ENCODE peak calls at places on chromosomes 2 and 18, in eight cellular contexts. M is epithelial cell of esophagus, F is HL-60, G is HepG2, E is GM06990, W is tibial nerve, C is fibroblast of the aortic adventitia, N is fibroblast of villous mesenchyme. X is an unnamed sample.

GRCh38 chr2:86414996-86415395 is 26.2 kb upstream of the KDM3A start:
- DNase-seq in M (peak; percentile 94), W (no peak), E (no peak), N (no peak), C (no peak), G (no peak), F (no peak), X (no peak)

GRCh38 chr2:72090271-72090720 is 57.4 kb downstream of the CYP26B1 start:
- DNase-seq in C (no peak), F (no peak), M (no peak), N (no peak), E (no peak), G (no peak), W (no peak), X (no peak)

GRCh38 chr2:63537306-63537705 is 51.0 kb downstream of the WDPCP start:
- DNase-seq in E (no peak), G (no peak), M (peak; percentile 89), N (no peak), F (no peak), C (no peak), W (no peak), X (peak; percentile 49)

GRCh38 chr18:22983175-22983574 is 50.0 kb downstream of the RBBP8 start:
- DNase-seq in G (peak; percentile 30), N (peak; percentile 68), F (peak; percentile 3), E (peak; percentile 10), M (peak; percentile 38), C (peak; percentile 81), W (no peak), X (peak; percentile 69)

GRCh38 chr2:15780912-15781574 is 159.3 kb upstream of the MYCN start:
- DNase-seq in E (no peak), F (no peak), W (no peak), N (no peak), M (no peak), G (no peak), C (no peak), X (no peak)

GRCh38 chr2:186949716-186950256 is 100.8 kb upstream of the ZSWIM2 start:
- DNase-seq in M (no peak), C (no peak), E (no peak), G (no peak), F (no peak), N (no peak), W (no peak), X (no peak)

GRCh38 chr18:43661570-43661969 is 384.3 kb upstream of the SYT4 start:
- DNase-seq in M (peak; percentile 91), E (no peak), G (peak; percentile 1), N (peak; percentile 58), W (no peak), F (no peak), C (peak; percentile 74), X (peak; percentile 63)

GRCh38 chr2:132668189-132668833 is 1.7 kb downstream of the LYPD1 start:
- DNase-seq in C (peak; percentile 31), M (no peak), G (no peak), E (no peak), W (no peak), F (no peak), N (no peak), X (no peak)

GRCh38 chr18:53018791-53019190 is 678.8 kb downstream of the DCC start:
- DNase-seq in N (no peak), C (no peak), W (no peak), G (no peak), E (no peak), F (no peak), M (peak; percentile 29), X (no peak)

GRCh38 chr2:216539791-216540241 is 41.2 kb downstream of the RPL37A start:
- DNase-seq in G (no peak), F (no peak), N (no peak), M (peak; percentile 93), C (no peak), W (no peak), E (peak; percentile 47), X (no peak)

GRCh38 chr18:12659904-12660605 is 2.1 kb upstream of the SPIRE1 start:
- DNase-seq in W (no peak), E (peak; percentile 15), F (peak; percentile 42), G (peak; percentile 47), M (peak; percentile 71), C (peak; percentile 83), N (peak; percentile 87), X (peak; percentile 63)

GRCh38 chr2:54370405-54371104 is 85.6 kb upstream of the SPTBN1 start:
- DNase-seq in M (no peak), N (peak; percentile 33), W (no peak), G (no peak), F (no peak), E (no peak), C (peak; percentile 48), X (peak; percentile 55)

GRCh38 chr2:168699834-168700417 is 102.5 kb upstream of the NOSTRIN start:
- DNase-seq in F (no peak), W (peak; percentile 82), M (no peak), G (peak; percentile 29), C (peak; percentile 74), E (no peak), N (peak; percentile 91), X (peak; percentile 76)

GRCh38 chr18:79513381-79514081 is 117.8 kb downstream of the NFATC1 start:
- DNase-seq in M (no peak), F (no peak), C (no peak), W (no peak), N (no peak), G (no peak), E (no peak), X (no peak)

GRCh38 chr2:175823291-175824073 is 178.6 kb downstream of the LNPK start:
- DNase-seq in F (no peak), N (no peak), E (no peak), G (no peak), M (no peak), W (no peak), C (no peak), X (peak; percentile 33)

GRCh38 chr2:20035961-20036666 is 15.3 kb downstream of the LAPTM4A start:
- DNase-seq in M (no peak), C (no peak), N (no peak), E (no peak), G (no peak), F (no peak), W (no peak), X (no peak)

GRCh38 chr2:88626171-88627054 is 851 bp downstream of the EIF2AK3 start:
- DNase-seq in F (no peak), C (peak; percentile 33), E (peak; percentile 64), N (no peak), M (peak; percentile 17), W (no peak), G (no peak), X (peak; percentile 24)

DNA sequence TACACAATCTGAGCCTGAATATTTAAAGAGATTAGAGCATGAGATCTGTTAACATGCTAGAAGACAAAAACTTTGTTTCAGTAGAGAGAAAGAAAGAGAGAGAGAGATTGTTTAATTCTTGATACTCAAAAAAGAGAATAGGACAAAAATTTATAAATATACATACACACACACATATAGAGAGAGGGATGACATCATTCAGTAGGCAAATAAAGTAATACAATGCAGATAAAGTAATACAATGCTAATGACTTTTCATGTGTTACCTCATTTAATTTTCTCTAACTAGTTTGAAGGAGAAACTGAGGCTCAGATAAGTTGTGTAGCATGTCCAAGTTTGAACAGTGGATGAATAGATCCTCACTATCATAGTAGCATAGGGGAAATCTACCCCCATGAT is 286.4 kb downstream of the CMPK2 start:
- DNase-seq in E (no peak), C (no peak), M (no peak), N (no peak), W (no peak), F (no peak), G (no peak), X (no peak)
- TF ChIP-seq CTCF in E (no peak), C (no peak), M (no peak), N (no peak), W (no peak), F (no peak), G (no peak), X (no peak)

DNA sequence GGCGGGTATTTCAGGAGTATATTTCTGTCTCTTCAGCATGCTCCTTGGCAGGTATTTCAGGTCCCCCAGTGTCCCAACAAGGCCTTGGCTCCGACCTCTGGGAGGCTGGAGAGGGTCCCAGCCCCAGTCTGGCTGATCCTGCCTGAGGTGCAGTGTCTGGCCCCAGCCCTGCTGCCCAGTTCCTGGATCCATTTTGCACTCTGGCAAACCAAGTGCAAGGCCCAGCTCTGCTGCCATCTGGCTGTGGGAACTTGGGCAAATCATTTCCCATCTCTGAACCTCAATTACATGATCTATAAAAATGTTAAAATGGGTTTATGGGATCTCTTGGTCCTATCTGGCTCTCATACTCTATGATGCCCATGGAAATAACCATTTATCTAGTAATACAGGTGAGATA is 63.6 kb downstream of the ZBTB7C start:
- DNase-seq in W (no peak), G (no peak), M (peak; percentile 48), E (no peak), N (peak; percentile 24), F (no peak), C (peak; percentile 35), X (peak; percentile 6)
- TF ChIP-seq CTCF in W (peak; percentile 14), G (peak; percentile 44), M (peak; percentile 68), E (peak; percentile 21), N (peak; percentile 60), F (no peak), C (peak; percentile 67), X (peak; percentile 49)

GRCh38 chr18:77209587-77209986 is 40.1 kb upstream of the GALR1 start:
- DNase-seq in G (no peak), E (no peak), N (peak; percentile 64), F (no peak), M (no peak), C (no peak), W (no peak), X (peak; percentile 17)

GRCh38 chr18:77206676-77207370 is 42.8 kb upstream of the GALR1 start:
- DNase-seq in M (no peak), N (peak; percentile 74), W (no peak), G (no peak), C (peak; percentile 91), F (no peak), E (no peak), X (peak; percentile 82)

GRCh38 chr18:77205769-77206168 is 43.9 kb upstream of the GALR1 start:
- DNase-seq in G (no peak), N (no peak), E (no peak), W (no peak), C (no peak), M (no peak), F (no peak), X (no peak)

GRCh38 chr18:77208969-77209368 is 40.7 kb upstream of the GALR1 start:
- DNase-seq in N (peak; percentile 79), E (no peak), W (no peak), M (peak; percentile 17), F (peak; percentile 23), C (peak; percentile 57), G (no peak), X (peak; percentile 12)

DNA sequence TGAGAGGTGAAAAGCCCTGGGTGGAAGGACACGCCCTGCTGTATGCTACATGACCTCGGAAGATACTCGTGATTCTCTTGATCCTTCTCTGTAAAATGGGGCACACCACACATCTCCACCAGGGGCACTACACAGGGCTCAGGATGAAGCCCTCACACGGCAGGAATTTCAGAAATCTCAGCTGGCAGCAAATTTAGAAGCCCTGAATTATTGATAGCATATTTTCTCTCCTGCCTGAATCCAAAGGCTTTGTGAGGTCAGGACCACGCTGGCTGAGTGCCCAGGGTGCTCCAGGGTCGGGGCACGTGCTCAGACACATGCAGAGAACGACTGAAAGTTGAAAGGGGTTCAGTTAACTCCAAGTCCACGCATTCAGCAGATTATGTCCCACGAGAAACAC is 42.1 kb upstream of the GALR1 start:
- DNase-seq in E (no peak), M (peak; percentile 48), C (peak; percentile 97), W (no peak), F (peak; percentile 18), N (peak; percentile 75), G (peak; percentile 42), X (peak; percentile 93)
- TF ChIP-seq CTCF in E (peak; percentile 65), M (peak; percentile 57), C (peak; percentile 92), W (peak; percentile 49), F (peak; percentile 75), N (peak; percentile 71), G (no peak), X (peak; percentile 91)

GRCh38 chr2:9114457-9114856 is 92.2 kb upstream of the ASAP2 start:
- DNase-seq in G (no peak), N (no peak), C (no peak), W (no peak), E (no peak), M (peak; percentile 55), F (no peak), X (no peak)
- TF ChIP-seq CTCF in G (peak; percentile 11), N (no peak), C (no peak), W (no peak), E (no peak), M (peak; percentile 42), F (no peak), X (no peak)

X was measured in AG10803.